ENCODE peak calls at places on chromosomes 16 and 17, in seven cellular contexts. W is CD4-positive, CD25-positive, alpha-beta regulatory T cell; B is NCI-H1092 treated with DMSO at 0.1 percent for 48 hours; T is HEK293T; X is COR-L47; K is activated CD4-positive, alpha-beta T cell treated with anti-CD3 and anti-CD28 coated beads for 48 hours; Q is SW 1271. I is an unnamed sample.

GRCh38 chr16:89020068-89020924 is 43.3 kb upstream of the CBFA2T3 start:
- DNase-seq in W (no peak), B (no peak), T (no peak), X (peak), K (peak), Q (no peak), I (no peak)

GRCh38 chr17:40980117-40980516 is 4.0 kb downstream of the KRT40 start:
- DNase-seq in W (no peak), B (no peak), T (no peak), X (no peak), K (no peak), Q (no peak), I (no peak)

GRCh38 chr17:75319818-75320691 is 30.8 kb upstream of the SLC25A19 start:
- DNase-seq in W (no peak), B (no peak), T (no peak), X (no peak), K (no peak), Q (no peak), I (no peak)

GRCh38 chr17:80793851-80794267 is 197.8 kb upstream of the CHMP6 start:
- DNase-seq in W (no peak), B (no peak), T (no peak), X (no peak), K (no peak), Q (no peak), I (no peak)

GRCh38 chr17:80832266-80832676 is 159.4 kb upstream of the CHMP6 start:
- DNase-seq in W (no peak), B (peak), T (peak), X (peak), K (no peak), Q (peak), I (no peak)

GRCh38 chr17:83200746-83201145 is 121.3 kb downstream of the METRNL start:
- DNase-seq in W (no peak), B (no peak), T (no peak), X (no peak), K (no peak), Q (no peak), I (no peak)

GRCh38 chr17:3826191-3826590 is 19.9 kb downstream of the NCBP3 start:
- DNase-seq in W (no peak), B (no peak), T (no peak), X (no peak), K (no peak), Q (no peak), I (no peak)

GRCh38 chr16:1310832-1311200 is 1.4 kb downstream of the UBE2I start:
- DNase-seq in W (no peak), B (no peak), T (no peak), X (no peak), K (peak), Q (no peak), I (peak)

GRCh38 chr16:75116081-75116910 is at the start of gene LDHD:
- DNase-seq in W (no peak), B (no peak), T (peak), X (no peak), K (no peak), Q (peak), I (peak)

GRCh38 chr17:15957608-15958307 is 12.8 kb downstream of the ADORA2B start:
- DNase-seq in W (no peak), B (no peak), T (no peak), X (no peak), K (no peak), Q (no peak), I (no peak)

GRCh38 chr17:13413001-13413400 is 188.7 kb downstream of the HS3ST3A1 start:
- DNase-seq in W (no peak), B (no peak), T (no peak), X (no peak), K (no peak), Q (no peak), I (no peak)

GRCh38 chr16:12551946-12552345 is 251.7 kb downstream of the CPPED1 start:
- DNase-seq in W (no peak), B (no peak), T (no peak), X (no peak), K (no peak), Q (no peak), I (no peak)

GRCh38 chr17:42347198-42347597 is 41.0 kb downstream of the STAT3 start:
- DNase-seq in W (no peak), B (no peak), T (no peak), X (no peak), K (no peak), Q (no peak), I (no peak)

GRCh38 chr17:27321372-27321771 is 27.5 kb downstream of the WSB1 start:
- DNase-seq in W (no peak), B (no peak), T (no peak), X (no peak), K (no peak), Q (no peak), I (no peak)

GRCh38 chr17:3972931-3973330 is 8.7 kb upstream of the ATP2A3 start:
- DNase-seq in W (no peak), B (no peak), T (no peak), X (no peak), K (no peak), Q (no peak), I (no peak)

GRCh38 chr17:6327007-6327406 is 107.9 kb downstream of the AIPL1 start:
- DNase-seq in W (no peak), B (no peak), T (no peak), X (no peak), K (peak), Q (no peak), I (peak)

GRCh38 chr17:77346765-77347164 is 206.0 kb downstream of the SEC14L1 start:
- DNase-seq in W (no peak), B (no peak), T (no peak), X (no peak), K (no peak), Q (no peak), I (no peak)

GRCh38 chr17:82231562-82232321 is 2.9 kb downstream of the SLC16A3 start:
- DNase-seq in W (no peak), B (no peak), T (no peak), X (no peak), K (no peak), Q (no peak), I (no peak)

GRCh38 chr16:89922477-89922883 is 662 bp upstream of the TUBB3 start:
- DNase-seq in W (no peak), B (peak), T (no peak), X (peak), K (peak), Q (peak), I (no peak)

GRCh38 chr17:57528084-57528451 is 217.0 kb downstream of the CCDC182 start:
- DNase-seq in W (no peak), B (no peak), T (no peak), X (no peak), K (no peak), Q (no peak), I (no peak)

GRCh38 chr17:2059125-2059836 is 4.4 kb downstream of the HIC1 start:
- DNase-seq in W (no peak), B (no peak), T (no peak), X (no peak), K (no peak), Q (no peak), I (no peak)

GRCh38 chr17:81607431-81607830 is 29.5 kb downstream of the NPLOC4 start:
- DNase-seq in W (no peak), B (no peak), T (no peak), X (no peak), K (no peak), Q (no peak), I (no peak)

GRCh38 chr17:21772321-21772720 is 80.0 kb downstream of the KCNJ18 start:
- DNase-seq in W (no peak), B (no peak), T (no peak), X (no peak), K (no peak), Q (no peak), I (no peak)

I was measured in RPMI8226.